ENCODE peak calls at places on chromosomes 12 and 14, in four cellular contexts. D, S, T and H are unnamed samples.

GRCh38 chr14:76761198-76761848 is at the start of gene VASH1:
- DNase-seq in S (peak), T (no peak), D (peak), H (peak)

GRCh38 chr12:13278249-13278787 is 81.8 kb downstream of the EMP1 start:
- DNase-seq in S (peak), D (peak), T (peak), H (peak)

GRCh38 chr12:109592195-109592904 is 18.8 kb downstream of the MVK start:
- DNase-seq in T (no peak), D (no peak), S (no peak), H (no peak)

GRCh38 chr14:39988939-39989338 is 556.7 kb upstream of the FBXO33 start:
- DNase-seq in D (peak), S (peak), T (no peak), H (no peak)

GRCh38 chr12:104684884-104685283 is 228.1 kb downstream of the CHST11 start:
- DNase-seq in D (no peak), S (peak), T (no peak), H (no peak)

GRCh38 chr12:92927436-92928116 is 1.5 kb downstream of the EEA1 start:
- DNase-seq in D (peak), T (no peak), S (peak), H (no peak)

GRCh38 chr14:71399057-71399487 is 491.8 kb downstream of the PCNX1 start:
- DNase-seq in S (no peak), T (no peak), D (no peak), H (no peak)

GRCh38 chr12:97292588-97292987 is 170.0 kb upstream of the RMST start:
- DNase-seq in T (no peak), D (no peak), S (no peak), H (no peak)

GRCh38 chr14:69013943-69014782 is 35.1 kb upstream of the ACTN1 start:
- DNase-seq in T (peak), S (peak), D (peak), H (no peak)

GRCh38 chr12:11730299-11731041 is 81.0 kb downstream of the ETV6 start:
- DNase-seq in T (peak), D (no peak), S (no peak), H (no peak)

GRCh38 chr12:96194901-96195844 is 998 bp downstream of the ELK3 start:
- DNase-seq in T (peak), D (peak), S (peak), H (peak)

GRCh38 chr12:128864516-128865186 is 11.4 kb downstream of the GLT1D1 start:
- DNase-seq in S (no peak), D (no peak), T (no peak), H (no peak)

GRCh38 chr12:51926718-51927117 is 19.4 kb downstream of the ACVRL1 start:
- DNase-seq in S (peak), D (peak), T (peak), H (no peak)

GRCh38 chr14:42141328-42141727 is 534.7 kb downstream of the LRFN5 start:
- DNase-seq in D (no peak), T (no peak), S (no peak), H (no peak)

GRCh38 chr12:68785358-68785757 is 22.6 kb upstream of the MDM2 start:
- DNase-seq in D (no peak), T (no peak), S (peak), H (no peak)

GRCh38 chr14:51442513-51443175 is 202.6 kb downstream of the TMX1 start:
- DNase-seq in S (peak), D (peak), T (no peak), H (no peak)

GRCh38 chr12:123150273-123150803 is 552 bp downstream of the PITPNM2 start:
- DNase-seq in D (no peak), S (no peak), T (no peak), H (peak)

GRCh38 chr12:114747156-114747555 is 63.2 kb upstream of the TBX3 start:
- DNase-seq in S (no peak), T (no peak), D (no peak), H (no peak)

GRCh38 chr12:20748198-20748597 is 53.1 kb downstream of the SLCO1C1 start:
- DNase-seq in T (no peak), D (no peak), S (no peak), H (no peak)

GRCh38 chr14:90599748-90600507 is 203.1 kb downstream of the CALM1 start:
- DNase-seq in T (no peak), D (peak), S (peak), H (no peak)

GRCh38 chr12:49706351-49707126 is 666 bp downstream of the FMNL3 start:
- DNase-seq in S (peak), D (no peak), T (peak), H (peak)

GRCh38 chr12:106907411-106907810 is 48.3 kb upstream of the TMEM263 start:
- DNase-seq in S (no peak), D (no peak), T (no peak), H (no peak)

GRCh38 chr14:48251290-48251689 is 575.9 kb upstream of the MDGA2 start:
- DNase-seq in S (no peak), D (no peak), T (no peak), H (no peak)

GRCh38 chr14:55097894-55098560 is 31.0 kb upstream of the LGALS3 start:
- DNase-seq in T (peak), S (no peak), D (no peak), H (no peak)

GRCh38 chr14:22122227-22123187 is 448.9 kb upstream of the OR4E1 start:
- DNase-seq in D (peak), S (no peak), T (no peak), H (no peak)

GRCh38 chr12:50453872-50454271 is 50.9 kb upstream of the DIP2B start:
- DNase-seq in S (peak), T (no peak), D (peak), H (no peak)

GRCh38 chr14:102209224-102209966 is 69.7 kb downstream of the WDR20 start:
- DNase-seq in T (no peak), D (peak), S (peak), H (no peak)

GRCh38 chr14:94104731-94105130 is 5.8 kb upstream of the IFI27 start:
- DNase-seq in D (no peak), T (no peak), S (no peak), H (no peak)

GRCh38 chr14:95248422-95248821 is 71.3 kb downstream of the CLMN start:
- DNase-seq in D (no peak), S (no peak), T (no peak), H (no peak)
- TF ChIP-seq CTCF in D (no peak), S (no peak), T (no peak), H (no peak)

GRCh38 chr12:27970981-27971489 is 1.5 kb downstream of the PTHLH start:
- DNase-seq in S (no peak), D (no peak), T (no peak), H (peak)

GRCh38 chr12:27970391-27970980 is 2.0 kb downstream of the PTHLH start:
- DNase-seq in T (no peak), D (no peak), S (no peak), H (peak)

GRCh38 chr12:27967551-27968054 is 4.9 kb downstream of the PTHLH start:
- DNase-seq in T (no peak), S (no peak), D (peak), H (no peak)

GRCh38 chr12:27969901-27970390 is 2.6 kb downstream of the PTHLH start:
- DNase-seq in S (peak), D (peak), T (no peak), H (no peak)

DNA sequence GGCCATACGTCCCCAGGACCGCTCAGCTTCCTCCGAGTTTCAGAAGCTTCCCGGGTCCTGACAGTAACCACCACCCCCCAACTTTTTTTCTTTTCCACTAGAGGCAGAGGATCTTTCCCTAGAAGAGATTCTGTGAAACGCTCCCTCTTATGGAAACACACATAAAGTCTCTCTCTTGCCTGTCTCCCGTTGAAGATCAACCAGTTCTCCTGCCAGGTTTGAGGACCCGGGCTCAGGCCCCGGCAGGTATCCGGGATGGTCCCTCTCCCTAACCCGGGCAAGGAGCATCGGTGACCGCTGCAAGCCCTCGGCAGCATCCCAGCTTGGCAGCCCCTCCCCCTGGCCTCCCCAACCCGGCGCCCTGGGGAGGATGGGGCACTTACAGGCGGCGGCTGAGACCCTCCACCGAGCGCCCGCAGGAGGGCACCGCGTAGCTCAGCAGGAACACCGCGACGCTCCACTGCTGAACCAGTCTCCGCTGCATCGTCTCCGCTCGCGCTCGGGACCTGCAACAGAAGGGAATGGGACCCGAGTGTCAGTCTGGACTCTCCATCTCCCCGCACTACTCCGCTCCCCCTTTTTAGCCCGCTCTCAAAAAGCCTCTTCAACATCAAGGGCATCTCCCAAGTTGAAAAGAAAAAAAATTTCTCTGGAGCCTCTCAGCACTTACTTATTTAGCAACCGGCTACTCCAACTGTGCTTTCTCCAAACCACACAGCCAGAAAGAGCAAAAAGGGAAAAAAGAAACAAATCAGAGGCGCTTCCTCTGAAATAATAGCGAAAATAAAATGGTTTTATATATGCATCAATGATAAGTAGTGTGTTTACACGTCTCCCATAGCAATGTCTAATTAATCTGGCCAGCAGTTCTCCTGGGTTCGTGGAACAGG is 3.3 kb downstream of the PTHLH start:
- DNase-seq in D (peak), T (no peak), S (no peak), H (no peak)
- TF ChIP-seq CTCF in D (no peak), T (no peak), S (peak), H (no peak)

GRCh38 chr12:62827042-62827441 is 107.9 kb downstream of the PPM1H start:
- DNase-seq in S (no peak), D (no peak), T (no peak), H (no peak)
- TF ChIP-seq CTCF in S (no peak), D (no peak), T (no peak), H (no peak)

GRCh38 chr12:116141833-116142162 is 135.7 kb downstream of the MED13L start:
- DNase-seq in T (no peak), S (no peak), D (no peak), H (no peak)
- TF ChIP-seq CTCF in T (no peak), S (no peak), D (no peak), H (no peak)

GRCh38 chr14:104103061-104104005 is 17.8 kb downstream of the ASPG start:
- DNase-seq in T (no peak), S (no peak), D (no peak), H (peak)
- TF ChIP-seq CTCF in T (no peak), S (no peak), D (no peak), H (no peak)

GRCh38 chr12:52947738-52948423 is 1.0 kb upstream of the KRT18 start:
- DNase-seq in S (no peak), D (no peak), T (no peak), H (no peak)
- TF ChIP-seq CTCF in S (no peak), D (no peak), T (no peak), H (no peak)

DNA sequence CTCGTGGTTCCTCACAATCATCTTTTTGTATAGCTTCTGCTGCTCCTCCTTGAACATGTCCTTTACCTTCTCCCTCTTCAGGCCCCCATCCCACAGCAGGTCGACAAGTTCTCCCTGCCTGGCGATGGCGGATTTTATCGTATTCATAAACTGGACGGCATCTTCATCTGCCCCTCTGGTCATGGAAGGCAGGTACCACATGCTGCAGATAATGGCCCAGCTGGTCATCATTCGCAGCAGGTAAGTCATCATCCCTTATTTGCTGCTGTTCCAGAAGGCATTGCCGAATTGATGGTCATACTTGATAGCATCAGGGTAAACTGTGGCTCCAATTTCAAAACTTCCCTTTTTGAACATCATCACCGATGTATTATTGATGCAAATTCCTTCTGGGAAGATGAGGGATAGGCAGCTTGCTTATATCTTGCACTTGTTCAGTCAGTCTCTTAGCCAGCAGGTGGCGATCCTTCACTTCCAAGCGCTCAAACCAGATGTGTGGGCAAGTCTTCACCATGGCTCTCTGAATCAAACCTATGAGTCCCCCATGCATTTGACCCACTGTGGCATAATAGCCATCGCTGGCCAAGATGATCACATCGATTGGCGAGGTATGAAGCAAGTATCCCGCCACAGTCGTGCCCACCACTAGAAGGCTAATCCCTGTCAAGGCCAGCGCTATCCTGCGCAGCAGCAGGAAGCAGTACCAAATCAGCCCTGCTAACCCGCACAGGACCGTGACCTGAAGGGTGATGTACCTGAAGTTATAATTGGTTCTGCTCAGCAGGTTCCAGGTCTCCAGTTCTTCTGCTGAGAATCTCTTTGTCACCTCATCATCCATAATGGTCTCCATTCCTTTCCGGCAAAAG is 381.5 kb upstream of the STXBP6 start:
- DNase-seq in S (peak), T (no peak), D (no peak), H (no peak)
- TF ChIP-seq CTCF in S (no peak), T (no peak), D (no peak), H (no peak)

GRCh38 chr14:87386453-87386980 is 606.5 kb downstream of the GALC start:
- DNase-seq in D (no peak), T (no peak), S (no peak), H (no peak)
- TF ChIP-seq CTCF in D (no peak), T (no peak), S (no peak), H (no peak)